ENCODE peak calls at places on chromosomes 11 and 22, in eight cellular contexts. T is fibroblast of lung, O is trophoblast cell, R is mesendoderm, K is HCT116, D is neural progenitor cell, J is keratinocyte, Y is GM23338. E is an unnamed sample. For H3K79me2 and H3K36me3, the result is how much of the 10 kb centered on the place peaks cover.

GRCh38 chr11:76606102-76606793 is 64.3 kb downstream of the LRRC32 start:
- DNase-seq in T (no peak), O (no peak), Y (no peak), R (no peak), D (no peak), J (no peak), K (no peak), E (peak)

GRCh38 chr11:86719781-86720463 is 47.5 kb upstream of the ME3 start:
- DNase-seq in K (no peak), O (peak), D (no peak), T (peak), R (peak), Y (no peak), J (peak), E (no peak)

GRCh38 chr22:48901324-48901723 is 926.3 kb downstream of the BRD1 start:
- DNase-seq in R (no peak), Y (no peak), D (no peak), O (no peak), T (no peak), J (no peak), K (no peak), E (no peak)

GRCh38 chr11:125162743-125163142 is 1.8 kb upstream of the PKNOX2 start:
- DNase-seq in D (peak), J (no peak), O (no peak), R (peak), Y (peak), K (no peak), T (no peak), E (no peak)

GRCh38 chr22:29202231-29203192 is 3.2 kb upstream of the EMID1 start:
- DNase-seq in O (no peak), R (peak), D (peak), K (no peak), Y (peak), J (no peak), T (peak), E (peak)

GRCh38 chr11:129992161-129992944 is 10.3 kb downstream of the PRDM10 start:
- DNase-seq in R (peak), O (no peak), T (peak), D (peak), K (peak), J (no peak), Y (peak), E (peak)

GRCh38 chr11:61111786-61112517 is 9.7 kb downstream of the CD5 start:
- DNase-seq in K (no peak), D (no peak), Y (no peak), O (no peak), T (no peak), R (no peak), J (no peak), E (no peak)

GRCh38 chr22:37692627-37693285 is 4.1 kb upstream of the TRIOBP start:
- DNase-seq in T (no peak), K (no peak), D (no peak), J (no peak), R (no peak), Y (no peak), O (no peak), E (peak)

GRCh38 chr22:48147831-48148230 is 1385.4 kb downstream of the TBC1D22A start:
- DNase-seq in J (no peak), R (no peak), K (no peak), Y (no peak), O (no peak), D (no peak), T (no peak), E (no peak)

GRCh38 chr11:126840201-126840886 is 160.2 kb downstream of the KIRREL3 start:
- DNase-seq in D (no peak), T (peak), O (peak), K (no peak), Y (no peak), J (no peak), R (no peak), E (peak)

GRCh38 chr11:2583605-2583958 is 116.2 kb downstream of the KCNQ1OT1 start:
- DNase-seq in K (no peak), Y (no peak), R (no peak), J (no peak), D (no peak), T (no peak), O (no peak), E (no peak)

GRCh38 chr11:60924110-60924905 is at the start of gene TMEM132A:
- DNase-seq in T (peak), Y (peak), D (peak), O (peak), R (peak), J (no peak), K (peak), E (no peak)

GRCh38 chr22:40560994-40561515 is 75.5 kb downstream of the MRTFA start:
- DNase-seq in R (no peak), Y (no peak), J (no peak), D (no peak), O (peak), T (no peak), K (no peak), E (no peak)

GRCh38 chr22:28999510-29000224 is 62.0 kb downstream of the C22orf31 start:
- DNase-seq in J (no peak), K (no peak), D (no peak), Y (no peak), R (no peak), O (no peak), T (no peak), E (no peak)

GRCh38 chr11:130801287-130802146 is 114.8 kb downstream of the SNX19 start:
- DNase-seq in T (peak), Y (no peak), J (no peak), O (no peak), D (no peak), K (no peak), R (no peak), E (no peak)

GRCh38 chr22:37340331-37341262 is 58.3 kb downstream of the CYTH4 start:
- DNase-seq in T (no peak), K (no peak), D (peak), Y (peak), O (no peak), J (no peak), R (no peak), E (no peak)

GRCh38 chr11:67083786-67084366 is 27.2 kb downstream of the RHOD start:
- DNase-seq in K (no peak), D (no peak), R (no peak), Y (no peak), J (no peak), T (no peak), O (no peak), E (no peak)

GRCh38 chr22:38310518-38311330 is 6.5 kb downstream of the CSNK1E start:
- DNase-seq in Y (no peak), T (no peak), R (no peak), D (no peak), O (no peak), K (no peak), J (no peak), E (no peak)

GRCh38 chr11:86491048-86491447 is 116.4 kb downstream of the CCDC81 start:
- DNase-seq in O (no peak), T (no peak), R (no peak), Y (no peak), J (no peak), D (no peak), K (no peak), E (no peak)

GRCh38 chr11:123083623-123084029 is 21.7 kb upstream of the HSPA8 start:
- DNase-seq in K (peak), D (no peak), Y (no peak), O (peak), J (no peak), R (peak), T (peak), E (no peak)

GRCh38 chr11:19244084-19244483 is 3.3 kb upstream of the E2F8 start:
- DNase-seq in D (no peak), R (no peak), K (no peak), O (peak), J (peak), T (no peak), Y (no peak), E (no peak)

GRCh38 chr11:68204402-68204801 is 8.7 kb downstream of the KMT5B start:
- DNase-seq in J (no peak), T (no peak), Y (no peak), R (no peak), D (no peak), K (no peak), O (no peak), E (no peak)

GRCh38 chr11:75633409-75634011 is 35.3 kb downstream of the MAP6 start:
- DNase-seq in O (no peak), T (no peak), R (peak), D (peak), K (no peak), Y (peak), J (no peak), E (no peak)

GRCh38 chr11:66639066-66639813 is 737 bp downstream of the RBM4 start:
- DNase-seq in R (peak), K (no peak), T (peak), D (no peak), O (no peak), J (no peak), Y (peak), E (peak)

GRCh38 chr11:64627371-64627770 is 36.4 kb downstream of the SLC22A12 start:
- DNase-seq in T (no peak), K (no peak), J (no peak), Y (no peak), O (no peak), D (no peak), R (no peak), E (no peak)

GRCh38 chr22:22546490-22546889 is 12.6 kb downstream of the PRAME start:
- DNase-seq in K (no peak), O (peak), T (no peak), Y (no peak), R (no peak), J (no peak), D (no peak), E (no peak)

GRCh38 chr22:28506207-28506606 is 173.4 kb downstream of the TTC28 start:
- DNase-seq in J (no peak), T (no peak), O (no peak), D (no peak), K (no peak), R (no peak), Y (no peak), E (no peak)

GRCh38 chr11:106594751-106595351 is 423.4 kb downstream of the GUCY1A2 start:
- DNase-seq in D (no peak), R (peak), T (peak), J (no peak), Y (peak), O (no peak), K (no peak), E (no peak)

GRCh38 chr11:34051349-34052035 is at the start of gene CAPRIN1:
- DNase-seq in K (peak), J (no peak), O (peak), Y (peak), R (peak), T (peak), D (peak), E (peak)

GRCh38 chr11:108034034-108034433 is 25.3 kb downstream of the CUL5 start:
- DNase-seq in D (no peak), T (no peak), K (no peak), R (no peak), O (no peak), Y (no peak), J (no peak), E (no peak)

GRCh38 chr11:108037211-108037610 is 28.5 kb downstream of the CUL5 start:
- DNase-seq in T (no peak), D (no peak), R (no peak), J (no peak), K (no peak), Y (no peak), O (no peak), E (no peak)

GRCh38 chr11:108035690-108036089 is 27.0 kb downstream of the CUL5 start:
- DNase-seq in O (peak), T (peak), Y (peak), R (peak), D (no peak), K (no peak), J (no peak), E (no peak)

GRCh38 chr11:108034952-108035351 is 26.3 kb downstream of the CUL5 start:
- DNase-seq in D (no peak), K (no peak), R (no peak), J (no peak), T (no peak), Y (no peak), O (no peak), E (no peak)

GRCh38 chr11:108032800-108033199 is 24.1 kb downstream of the CUL5 start:
- DNase-seq in Y (no peak), O (no peak), R (no peak), K (no peak), J (no peak), D (no peak), T (no peak), E (no peak)
- H3K79me2 ChIP-seq in Y (half or more), O (under half), R (under half), K (half or more), J (half or more), D (half or more), T (under half), E (half or more)

DNA sequence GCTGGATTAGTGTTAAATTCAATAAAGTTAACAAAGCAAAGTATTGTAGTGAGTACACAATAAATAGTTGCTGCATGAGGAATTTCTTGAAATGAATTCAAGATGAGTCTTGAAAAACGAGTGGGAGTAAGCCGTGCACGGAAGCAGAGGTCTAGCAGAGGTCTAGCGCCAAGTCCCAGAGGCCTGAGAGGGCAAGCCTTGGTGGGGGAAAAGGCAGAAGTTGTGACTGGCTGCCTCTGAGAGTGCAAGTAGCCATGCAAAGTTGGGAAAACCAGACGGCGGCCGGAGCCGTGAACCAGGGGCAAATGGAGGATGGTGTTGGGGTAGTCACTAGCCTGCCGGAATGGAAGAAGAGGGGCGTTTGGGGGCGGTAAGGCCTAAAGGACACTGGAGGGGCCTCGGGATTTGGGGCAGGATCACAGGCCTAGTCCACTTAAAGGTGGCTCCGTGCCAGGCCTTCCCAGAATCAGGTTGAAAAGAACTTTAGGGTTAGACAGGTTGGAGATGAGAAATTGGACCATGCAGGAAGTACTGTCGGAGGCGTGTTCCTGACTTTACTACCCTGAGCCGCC is 379 bp upstream of the SLC3A2 start:
- DNase-seq in R (no peak), D (no peak), T (peak), K (no peak), Y (no peak), O (no peak), J (no peak), E (peak)
- H3K36me3 ChIP-seq in R (under half), D (under half), T (under half), K (under half), Y (half or more), O (under half), J (under half), E (under half)

GRCh38 chr11:117823941-117824420 is 563 bp downstream of the FXYD2 start:
- DNase-seq in J (no peak), Y (no peak), T (peak), R (no peak), K (no peak), O (no peak), D (no peak), E (no peak)
- H3K4me3 ChIP-seq in J (no peak), Y (no peak), T (no peak), R (no peak), K (no peak), O (no peak), D (no peak), E (no peak)

DNA sequence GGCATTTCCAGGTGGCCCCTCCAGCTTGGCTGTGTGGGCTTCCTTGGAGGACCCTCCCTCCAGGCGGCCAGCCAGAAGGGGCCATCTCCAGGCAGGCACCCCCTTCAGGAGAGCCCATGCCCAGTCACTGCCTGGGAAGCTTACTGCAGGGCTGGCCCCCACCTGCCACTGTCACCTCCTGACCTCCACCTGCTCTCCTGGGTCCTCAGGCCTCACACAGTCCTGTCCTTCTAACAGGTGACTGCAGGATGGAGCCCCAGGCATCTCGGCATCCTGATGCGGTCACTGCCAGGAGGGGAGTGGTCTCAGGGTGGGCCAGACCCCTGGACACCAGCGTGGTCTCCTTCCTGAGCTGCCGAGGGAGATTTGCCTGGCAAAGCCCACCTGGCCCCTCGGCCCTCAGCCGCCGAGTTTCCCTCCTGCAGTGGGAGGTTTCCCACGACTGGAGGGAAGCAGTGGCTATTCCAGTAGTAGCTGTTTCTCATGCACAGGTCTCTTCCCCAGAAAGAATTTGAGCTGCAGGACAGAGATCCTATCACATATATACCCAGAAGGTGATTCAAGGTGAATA is 13.0 kb downstream of the TBX1 start:
- DNase-seq in K (no peak), D (no peak), O (no peak), R (no peak), T (no peak), J (no peak), Y (no peak), E (no peak)
- H3K79me2 ChIP-seq in K (under half), D (under half), O (under half), R (under half), T (under half), J (under half), Y (under half), E (under half)

DNA sequence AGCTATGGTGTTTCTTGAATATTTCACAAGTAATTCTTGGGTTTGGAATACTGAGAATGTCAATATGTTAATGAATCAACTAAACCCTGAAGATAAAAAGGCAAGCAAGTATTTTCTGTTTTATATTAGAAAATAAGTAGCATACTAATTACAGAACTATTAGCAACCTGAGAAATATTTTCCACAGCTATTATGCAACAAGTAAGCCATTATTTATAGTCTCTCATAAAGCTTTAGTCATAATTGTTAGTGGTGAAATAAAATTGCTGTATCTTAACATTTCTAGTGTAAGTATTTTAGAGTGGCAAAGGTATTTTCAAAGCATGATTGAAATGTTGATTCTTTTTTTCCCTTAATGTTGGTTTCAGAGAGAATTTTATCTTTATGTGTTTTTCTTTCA is 53.3 kb downstream of the FAR1 start:
- DNase-seq in J (no peak), K (no peak), Y (no peak), T (peak), D (no peak), O (no peak), R (no peak), E (no peak)
- H3K36me3 ChIP-seq in J (under half), K (under half), Y (under half), T (under half), D (under half), O (under half), R (under half), E (under half)

GRCh38 chr11:27718853-27719574 is 18.8 kb upstream of the BDNF start:
- DNase-seq in K (no peak), D (peak), R (peak), Y (peak), J (no peak), T (peak), O (no peak), E (no peak)

GRCh38 chr11:27717801-27718229 is 17.6 kb upstream of the BDNF start:
- DNase-seq in O (no peak), J (no peak), D (peak), T (peak), Y (peak), K (no peak), R (peak), E (no peak)

GRCh38 chr11:27717377-27717776 is 17.1 kb upstream of the BDNF start:
- DNase-seq in T (peak), D (no peak), O (no peak), R (no peak), J (no peak), Y (peak), K (no peak), E (no peak)

GRCh38 chr11:27719575-27719925 is 19.3 kb upstream of the BDNF start:
- DNase-seq in J (no peak), Y (peak), T (no peak), O (no peak), K (no peak), D (no peak), R (no peak), E (no peak)

GRCh38 chr11:27718346-27718852 is 18.1 kb upstream of the BDNF start:
- DNase-seq in D (peak), K (peak), O (no peak), R (peak), J (no peak), T (peak), Y (peak), E (no peak)
- H3K4me3 ChIP-seq in D (peak), K (peak), O (no peak), R (peak), J (no peak), T (peak), Y (peak), E (no peak)

GRCh38 chr11:12829536-12830314 is 155.5 kb downstream of the TEAD1 start:
- DNase-seq in D (no peak), T (no peak), K (no peak), O (no peak), Y (no peak), J (no peak), R (no peak), E (no peak)
- H3K79me2 ChIP-seq in D (half or more), T (half or more), K (half or more), O (under half), Y (half or more), J (half or more), R (under half), E (under half)

E was measured in Karpas-422.